ENCODE peak calls at places on chromosomes 12 and 14, in seven cellular contexts. D is OCI-LY7, K is GM10248, W is neural crest cell, F is heart right ventricle, Y is endothelial cell, X is astrocyte of the spinal cord. C is an unnamed sample.

GRCh38 chr14:91383439-91383838 is 34.2 kb downstream of the CCDC88C start:
- DNase-seq in Y (no peak), W (no peak), K (no peak), F (no peak), X (no peak), D (no peak), C (no peak)

GRCh38 chr14:48398675-48399282 is 723.4 kb upstream of the MDGA2 start:
- DNase-seq in W (peak), X (peak), Y (peak), F (no peak), D (peak), K (peak), C (peak)

GRCh38 chr12:67279637-67280036 is 10.5 kb downstream of the CAND1 start:
- DNase-seq in X (no peak), W (no peak), Y (no peak), F (no peak), D (no peak), K (no peak), C (no peak)

GRCh38 chr12:21144309-21144708 is 13.3 kb downstream of the SLCO1B1 start:
- DNase-seq in Y (no peak), D (no peak), W (no peak), K (no peak), X (no peak), F (no peak), C (no peak)

GRCh38 chr12:93205361-93205760 is 172.4 kb upstream of the NUDT4 start:
- DNase-seq in D (no peak), Y (no peak), K (no peak), X (no peak), F (peak), W (no peak), C (no peak)

GRCh38 chr12:101001669-101002068 is 207.1 kb downstream of the ANO4 start:
- DNase-seq in Y (no peak), K (peak), F (no peak), D (no peak), W (no peak), X (no peak), C (no peak)

GRCh38 chr12:57837779-57838562 is 8.6 kb downstream of the CTDSP2 start:
- DNase-seq in Y (no peak), F (peak), X (peak), K (no peak), W (no peak), D (peak), C (no peak)

GRCh38 chr12:69933115-69933552 is 108.1 kb downstream of the MYRFL start:
- DNase-seq in Y (peak), D (no peak), F (no peak), W (peak), X (no peak), K (no peak), C (no peak)

GRCh38 chr14:56808314-56809201 is 1.7 kb downstream of the OTX2 start:
- DNase-seq in Y (peak), W (no peak), X (no peak), D (no peak), K (no peak), F (no peak), C (no peak)

GRCh38 chr12:32170437-32170998 is 63.9 kb downstream of the BICD1 start:
- DNase-seq in W (no peak), X (no peak), K (no peak), D (no peak), F (no peak), Y (no peak), C (no peak)

GRCh38 chr14:46054526-46054925 is 597.1 kb downstream of the RPL10L start:
- DNase-seq in D (no peak), W (no peak), Y (no peak), F (no peak), X (peak), K (no peak), C (no peak)

GRCh38 chr14:99360774-99361595 is 89.0 kb upstream of the BCL11B start:
- DNase-seq in W (no peak), F (no peak), Y (no peak), K (no peak), D (peak), X (no peak), C (no peak)

GRCh38 chr14:35766700-35767082 is 42.4 kb downstream of the RALGAPA1 start:
- DNase-seq in K (no peak), D (no peak), Y (no peak), X (no peak), W (no peak), F (no peak), C (no peak)

GRCh38 chr12:51389302-51389999 is 1.8 kb downstream of the GALNT6 start:
- DNase-seq in X (no peak), Y (no peak), F (no peak), D (no peak), K (no peak), W (no peak), C (peak)

GRCh38 chr14:94540031-94540794 is 21.0 kb upstream of the SERPINA4 start:
- DNase-seq in X (peak), W (no peak), F (no peak), D (no peak), Y (peak), K (no peak), C (no peak)

GRCh38 chr12:65442418-65442817 is 163.9 kb downstream of the MSRB3 start:
- DNase-seq in Y (no peak), X (no peak), K (no peak), D (no peak), W (no peak), F (no peak), C (no peak)

GRCh38 chr12:50006266-50006665 is 19.0 kb downstream of the RACGAP1 start:
- DNase-seq in F (no peak), D (peak), K (no peak), W (no peak), Y (no peak), X (no peak), C (no peak)

GRCh38 chr14:37709419-37710195 is 114.2 kb downstream of the TTC6 start:
- DNase-seq in K (no peak), W (no peak), X (peak), D (peak), Y (no peak), F (no peak), C (no peak)

GRCh38 chr12:132245521-132246101 is 83.8 kb downstream of the GALNT9 start:
- DNase-seq in W (no peak), X (no peak), F (no peak), D (no peak), K (no peak), Y (no peak), C (no peak)

GRCh38 chr14:72549848-72550247 is 344.1 kb downstream of the DPF3 start:
- DNase-seq in F (no peak), W (no peak), Y (no peak), D (no peak), X (no peak), K (no peak), C (no peak)

GRCh38 chr14:105332352-105332874 is 17.9 kb downstream of the PACS2 start:
- DNase-seq in D (no peak), Y (no peak), X (no peak), K (no peak), W (no peak), F (no peak), C (no peak)

GRCh38 chr14:97602438-97603117 is 805.4 kb downstream of the VRK1 start:
- DNase-seq in W (no peak), X (no peak), D (no peak), K (no peak), F (peak), Y (peak), C (no peak)

DNA sequence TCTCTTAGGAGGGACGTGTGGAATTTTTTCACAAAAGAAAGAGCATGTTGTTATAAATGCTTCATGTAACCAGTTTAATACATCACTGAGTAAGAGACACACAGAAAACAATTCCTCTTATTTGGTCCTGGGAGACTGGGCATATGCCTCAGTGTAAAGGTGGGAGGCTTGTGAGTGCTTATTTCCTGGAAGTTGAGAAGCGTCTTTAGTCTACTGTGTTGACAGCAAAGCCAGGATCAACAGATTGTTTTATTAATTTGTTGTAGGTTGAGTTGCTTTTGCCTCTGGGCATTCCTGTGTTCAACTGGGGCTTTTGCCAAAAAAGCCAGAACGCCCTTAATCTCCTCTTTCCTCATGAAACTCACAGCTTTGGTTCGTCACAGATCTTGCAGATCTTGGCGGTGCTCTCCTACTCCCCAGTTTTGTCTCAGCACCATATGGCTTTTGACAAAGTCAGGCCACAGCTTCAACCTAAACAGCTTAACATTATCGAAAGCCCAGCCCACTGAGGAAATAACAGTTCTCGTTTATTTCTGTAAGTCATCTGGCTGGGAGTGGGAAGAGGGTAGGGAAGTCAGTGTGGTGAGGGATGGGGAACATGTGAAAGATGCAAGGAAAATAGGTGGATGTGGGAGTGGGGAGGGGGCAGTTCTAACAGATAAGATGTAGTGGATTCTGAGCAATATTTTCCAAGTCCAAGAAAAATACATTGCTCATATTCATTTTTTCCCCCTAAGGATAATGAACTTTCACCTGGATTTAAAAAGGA is 227.2 kb downstream of the DACT1 start:
- DNase-seq in D (no peak), W (no peak), F (peak), Y (no peak), K (no peak), X (peak), C (no peak)
- TF ChIP-seq CTCF in D (no peak), W (no peak), F (no peak), Y (no peak), K (no peak), X (no peak), C (no peak)

DNA sequence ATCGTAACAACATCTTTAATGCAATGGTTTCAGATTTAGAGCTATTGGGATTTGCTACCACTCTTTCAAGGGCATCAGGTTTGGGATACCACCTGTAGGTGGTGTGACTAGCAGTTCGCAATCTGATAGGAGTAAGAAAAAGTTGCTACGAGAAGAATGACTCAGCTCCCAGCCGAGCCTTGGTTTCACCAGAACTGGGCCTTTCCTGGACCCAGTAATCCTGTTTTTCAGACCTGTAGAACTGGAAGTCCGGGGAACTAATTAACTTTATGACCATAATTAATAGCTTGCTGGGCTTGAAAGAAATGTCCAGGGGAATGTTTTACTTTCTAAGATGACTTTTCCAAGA is 770 bp downstream of the ABHD4 start:
- DNase-seq in D (peak), W (no peak), K (peak), F (no peak), X (peak), Y (no peak), C (peak)
- TF ChIP-seq CTCF in D (peak), W (no peak), K (no peak), F (no peak), X (peak), Y (no peak), C (no peak)

DNA sequence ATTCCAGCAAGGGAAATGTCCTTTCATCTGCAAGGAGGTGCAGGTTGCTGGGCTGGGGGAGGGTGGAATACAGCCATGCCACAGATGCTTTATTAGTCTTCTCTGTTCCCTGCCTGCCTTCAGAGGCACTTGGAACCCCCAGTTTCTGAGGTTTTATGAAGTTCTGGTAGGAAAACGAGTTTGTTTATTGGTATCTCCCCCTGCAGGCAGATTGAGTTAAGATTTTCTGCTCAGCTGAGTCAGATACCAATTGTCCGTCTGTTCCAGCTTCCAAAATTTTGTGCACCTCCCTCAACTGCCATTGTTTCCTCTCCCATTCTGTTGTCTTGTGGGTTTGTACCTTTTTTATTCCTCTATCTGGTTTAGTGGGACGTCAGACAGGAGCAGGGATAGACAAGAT is 155.6 kb downstream of the ETV6 start:
- DNase-seq in D (peak), Y (no peak), F (no peak), W (no peak), X (no peak), K (no peak), C (no peak)
- TF ChIP-seq CTCF in D (peak), Y (peak), F (no peak), W (peak), X (peak), K (no peak), C (no peak)

DNA sequence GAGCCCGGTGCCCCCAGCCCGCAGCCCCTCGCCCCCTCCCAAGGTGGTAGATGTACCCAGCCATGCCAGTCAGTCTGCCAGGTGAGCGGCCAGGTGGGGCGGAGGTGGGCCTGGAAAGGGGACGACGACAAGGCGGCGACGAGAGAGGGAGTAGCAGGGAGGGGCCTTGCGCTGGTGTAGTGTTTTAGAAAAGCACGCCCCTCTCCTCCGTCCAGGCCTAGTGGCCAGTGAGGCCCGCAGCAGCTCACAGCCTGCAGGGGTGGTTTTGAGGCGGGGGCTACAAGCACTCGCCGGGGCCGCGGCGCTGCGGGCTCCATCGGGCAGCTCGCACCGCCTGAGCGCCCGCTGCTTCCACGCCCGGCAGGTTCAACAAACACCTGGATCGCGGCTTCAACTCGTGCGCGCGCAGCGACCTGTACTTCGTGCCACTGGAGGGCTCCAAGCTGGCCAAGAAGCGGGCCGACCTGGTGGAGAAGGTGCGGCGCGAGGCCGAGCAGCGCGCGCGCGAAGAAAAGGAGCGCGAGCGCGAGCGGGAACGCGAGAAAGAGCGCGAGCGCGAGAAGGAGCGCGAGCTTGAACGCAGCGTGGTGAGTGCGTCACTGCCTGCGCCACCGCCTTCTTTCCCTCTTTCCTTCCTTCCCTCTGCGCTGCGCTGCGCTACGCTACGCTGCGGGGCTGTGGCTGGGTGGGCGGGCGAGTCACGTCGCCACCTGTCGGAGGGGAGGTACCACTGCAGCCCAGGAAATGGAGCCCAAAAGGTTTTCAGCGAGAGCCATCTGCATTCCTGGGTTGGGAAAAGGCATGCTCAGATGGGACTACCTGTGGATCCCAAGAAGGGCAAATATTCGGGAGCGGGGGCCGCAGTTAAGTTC is 5.9 kb upstream of the RNU7-1 start:
- DNase-seq in D (peak), Y (peak), K (peak), F (peak), W (peak), X (peak), C (peak)
- TF ChIP-seq CTCF in D (peak), Y (peak), K (peak), F (peak), W (peak), X (peak), C (peak)

DNA sequence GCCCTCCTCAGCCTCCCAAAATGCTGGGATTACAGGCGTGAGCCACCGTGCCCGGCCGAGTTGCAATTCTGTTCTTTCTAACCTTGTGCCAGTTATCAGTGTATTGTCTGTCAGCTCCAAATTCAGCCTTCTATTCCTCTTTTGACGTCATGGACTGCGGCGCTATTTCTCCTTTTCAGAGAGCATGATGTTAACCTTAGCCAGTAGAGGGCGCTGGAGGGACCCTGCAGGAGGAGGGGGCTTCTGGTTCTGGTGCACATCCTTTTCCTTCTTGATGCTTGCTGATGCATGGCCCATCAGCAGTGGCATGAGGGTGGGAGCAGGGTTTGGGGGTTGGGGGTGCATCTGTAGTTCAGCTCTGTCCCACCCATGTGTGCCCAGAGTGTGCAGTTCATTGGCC is 179.3 kb upstream of the RMST start:
- DNase-seq in D (peak), W (no peak), K (no peak), X (no peak), Y (no peak), F (no peak), C (no peak)
- TF ChIP-seq CTCF in D (peak), W (peak), K (peak), X (no peak), Y (no peak), F (no peak), C (no peak)